ENCODE peak calls at places on chromosomes 13 and 19, in nine cellular contexts. One of them, this sample, is unnamed.

GRCh38 chr19:12198136-12198535 is 35.2 kb downstream of the ZNF136 start:
- DNase-seq in psoas muscle: no peak
- DNase-seq in HFF-Myc: no peak
- DNase-seq in activated T-helper 9 cell treated with anti-CD3 and anti-CD28 coated beads, Interleukin-2, amount 50 U/mL, for 16 hours: no peak
- DNase-seq in activated CD4-positive, alpha-beta T cell treated with anti-CD3 and anti-CD28 coated beads for 24 hours: no peak
- DNase-seq in iris pigment epithelial cell: no peak
- DNase-seq in breast epithelium: no peak
- DNase-seq in Peyer's patch: no peak
- DNase-seq in B cell: no peak
- DNase-seq in this sample: no peak

GRCh38 chr19:1837625-1838105 is 10.6 kb downstream of the REXO1 start:
- DNase-seq in breast epithelium: no peak
- DNase-seq in activated CD4-positive, alpha-beta T cell treated with anti-CD3 and anti-CD28 coated beads for 24 hours: no peak
- DNase-seq in psoas muscle: no peak
- DNase-seq in Peyer's patch: peak; percentile 81
- DNase-seq in HFF-Myc: no peak
- DNase-seq in activated T-helper 9 cell treated with anti-CD3 and anti-CD28 coated beads, Interleukin-2, amount 50 U/mL, for 16 hours: peak; percentile 48
- DNase-seq in B cell: peak; percentile 73
- DNase-seq in iris pigment epithelial cell: no peak
- DNase-seq in this sample: no peak

GRCh38 chr13:112773601-112774447 is 84.0 kb downstream of the ATP11A start:
- DNase-seq in activated CD4-positive, alpha-beta T cell treated with anti-CD3 and anti-CD28 coated beads for 24 hours: no peak
- DNase-seq in HFF-Myc: no peak
- DNase-seq in psoas muscle: no peak
- DNase-seq in B cell: no peak
- DNase-seq in activated T-helper 9 cell treated with anti-CD3 and anti-CD28 coated beads, Interleukin-2, amount 50 U/mL, for 16 hours: no peak
- DNase-seq in breast epithelium: no peak
- DNase-seq in Peyer's patch: no peak
- DNase-seq in iris pigment epithelial cell: no peak
- DNase-seq in this sample: no peak

GRCh38 chr19:23972161-23972560 is 57.5 kb downstream of the ZNF726 start:
- DNase-seq in Peyer's patch: no peak
- DNase-seq in iris pigment epithelial cell: no peak
- DNase-seq in psoas muscle: no peak
- DNase-seq in HFF-Myc: no peak
- DNase-seq in activated CD4-positive, alpha-beta T cell treated with anti-CD3 and anti-CD28 coated beads for 24 hours: no peak
- DNase-seq in B cell: no peak
- DNase-seq in activated T-helper 9 cell treated with anti-CD3 and anti-CD28 coated beads, Interleukin-2, amount 50 U/mL, for 16 hours: no peak
- DNase-seq in breast epithelium: no peak
- DNase-seq in this sample: no peak

GRCh38 chr19:16564842-16565241 is 7.4 kb downstream of the SLC35E1 start:
- DNase-seq in activated CD4-positive, alpha-beta T cell treated with anti-CD3 and anti-CD28 coated beads for 24 hours: no peak
- DNase-seq in activated T-helper 9 cell treated with anti-CD3 and anti-CD28 coated beads, Interleukin-2, amount 50 U/mL, for 16 hours: no peak
- DNase-seq in B cell: no peak
- DNase-seq in HFF-Myc: no peak
- DNase-seq in psoas muscle: no peak
- DNase-seq in iris pigment epithelial cell: no peak
- DNase-seq in Peyer's patch: no peak
- DNase-seq in breast epithelium: no peak
- DNase-seq in this sample: no peak

GRCh38 chr19:13953021-13953531 is 767 bp downstream of the DCAF15 start:
- DNase-seq in HFF-Myc: no peak
- DNase-seq in activated T-helper 9 cell treated with anti-CD3 and anti-CD28 coated beads, Interleukin-2, amount 50 U/mL, for 16 hours: no peak
- DNase-seq in activated CD4-positive, alpha-beta T cell treated with anti-CD3 and anti-CD28 coated beads for 24 hours: no peak
- DNase-seq in psoas muscle: no peak
- DNase-seq in iris pigment epithelial cell: peak; percentile 57
- DNase-seq in Peyer's patch: peak; percentile 70
- DNase-seq in B cell: no peak
- DNase-seq in breast epithelium: no peak
- DNase-seq in this sample: no peak

GRCh38 chr13:97660488-97661086 is 226.6 kb downstream of the RAP2A start:
- DNase-seq in HFF-Myc: no peak
- DNase-seq in B cell: no peak
- DNase-seq in breast epithelium: no peak
- DNase-seq in activated T-helper 9 cell treated with anti-CD3 and anti-CD28 coated beads, Interleukin-2, amount 50 U/mL, for 16 hours: no peak
- DNase-seq in Peyer's patch: no peak
- DNase-seq in iris pigment epithelial cell: no peak
- DNase-seq in activated CD4-positive, alpha-beta T cell treated with anti-CD3 and anti-CD28 coated beads for 24 hours: no peak
- DNase-seq in psoas muscle: no peak
- DNase-seq in this sample: peak; percentile 27

GRCh38 chr19:58357798-58358145 is 4.5 kb upstream of the A1BG start:
- DNase-seq in Peyer's patch: no peak
- DNase-seq in iris pigment epithelial cell: no peak
- DNase-seq in psoas muscle: no peak
- DNase-seq in HFF-Myc: no peak
- DNase-seq in activated T-helper 9 cell treated with anti-CD3 and anti-CD28 coated beads, Interleukin-2, amount 50 U/mL, for 16 hours: no peak
- DNase-seq in activated CD4-positive, alpha-beta T cell treated with anti-CD3 and anti-CD28 coated beads for 24 hours: no peak
- DNase-seq in breast epithelium: no peak
- DNase-seq in B cell: no peak
- DNase-seq in this sample: no peak

GRCh38 chr19:44725684-44726083 is 22.8 kb upstream of the BCL3 start:
- DNase-seq in psoas muscle: no peak
- DNase-seq in activated CD4-positive, alpha-beta T cell treated with anti-CD3 and anti-CD28 coated beads for 24 hours: no peak
- DNase-seq in activated T-helper 9 cell treated with anti-CD3 and anti-CD28 coated beads, Interleukin-2, amount 50 U/mL, for 16 hours: no peak
- DNase-seq in Peyer's patch: peak; percentile 73
- DNase-seq in iris pigment epithelial cell: no peak
- DNase-seq in HFF-Myc: no peak
- DNase-seq in breast epithelium: no peak
- DNase-seq in B cell: no peak
- DNase-seq in this sample: no peak

GRCh38 chr13:113981201-113981605 is 7.3 kb upstream of the C13orf46 start:
- DNase-seq in HFF-Myc: no peak
- DNase-seq in activated CD4-positive, alpha-beta T cell treated with anti-CD3 and anti-CD28 coated beads for 24 hours: no peak
- DNase-seq in B cell: no peak
- DNase-seq in activated T-helper 9 cell treated with anti-CD3 and anti-CD28 coated beads, Interleukin-2, amount 50 U/mL, for 16 hours: no peak
- DNase-seq in iris pigment epithelial cell: peak; percentile 34
- DNase-seq in breast epithelium: peak; percentile 88
- DNase-seq in Peyer's patch: peak; percentile 82
- DNase-seq in psoas muscle: peak; percentile 27
- DNase-seq in this sample: no peak

GRCh38 chr13:21225082-21225481 is 48.6 kb downstream of the MRPL57 start:
- DNase-seq in psoas muscle: no peak
- DNase-seq in activated CD4-positive, alpha-beta T cell treated with anti-CD3 and anti-CD28 coated beads for 24 hours: no peak
- DNase-seq in HFF-Myc: no peak
- DNase-seq in breast epithelium: no peak
- DNase-seq in B cell: no peak
- DNase-seq in iris pigment epithelial cell: no peak
- DNase-seq in activated T-helper 9 cell treated with anti-CD3 and anti-CD28 coated beads, Interleukin-2, amount 50 U/mL, for 16 hours: no peak
- DNase-seq in Peyer's patch: no peak
- DNase-seq in this sample: no peak

GRCh38 chr13:33639158-33639557 is 178.8 kb upstream of the RFC3 start:
- DNase-seq in HFF-Myc: no peak
- DNase-seq in Peyer's patch: no peak
- DNase-seq in breast epithelium: no peak
- DNase-seq in psoas muscle: peak; percentile 49
- DNase-seq in iris pigment epithelial cell: peak; percentile 91
- DNase-seq in activated T-helper 9 cell treated with anti-CD3 and anti-CD28 coated beads, Interleukin-2, amount 50 U/mL, for 16 hours: no peak
- DNase-seq in activated CD4-positive, alpha-beta T cell treated with anti-CD3 and anti-CD28 coated beads for 24 hours: no peak
- DNase-seq in B cell: no peak
- DNase-seq in this sample: no peak

GRCh38 chr13:48404952-48405351 is 8.0 kb downstream of the LPAR6 start:
- DNase-seq in activated T-helper 9 cell treated with anti-CD3 and anti-CD28 coated beads, Interleukin-2, amount 50 U/mL, for 16 hours: no peak
- DNase-seq in Peyer's patch: no peak
- DNase-seq in breast epithelium: no peak
- DNase-seq in B cell: no peak
- DNase-seq in psoas muscle: no peak
- DNase-seq in activated CD4-positive, alpha-beta T cell treated with anti-CD3 and anti-CD28 coated beads for 24 hours: no peak
- DNase-seq in HFF-Myc: no peak
- DNase-seq in iris pigment epithelial cell: no peak
- DNase-seq in this sample: no peak

GRCh38 chr19:16457195-16457953 is 14.4 kb downstream of the EPS15L1 start:
- DNase-seq in breast epithelium: no peak
- DNase-seq in HFF-Myc: no peak
- DNase-seq in activated T-helper 9 cell treated with anti-CD3 and anti-CD28 coated beads, Interleukin-2, amount 50 U/mL, for 16 hours: no peak
- DNase-seq in iris pigment epithelial cell: peak; percentile 42
- DNase-seq in Peyer's patch: no peak
- DNase-seq in activated CD4-positive, alpha-beta T cell treated with anti-CD3 and anti-CD28 coated beads for 24 hours: no peak
- DNase-seq in psoas muscle: peak; percentile 49
- DNase-seq in B cell: no peak
- DNase-seq in this sample: no peak

GRCh38 chr19:55304279-55304978 is 20.6 kb downstream of the BRSK1 start:
- DNase-seq in B cell: no peak
- DNase-seq in Peyer's patch: peak; percentile 61
- DNase-seq in activated T-helper 9 cell treated with anti-CD3 and anti-CD28 coated beads, Interleukin-2, amount 50 U/mL, for 16 hours: no peak
- DNase-seq in breast epithelium: no peak
- DNase-seq in activated CD4-positive, alpha-beta T cell treated with anti-CD3 and anti-CD28 coated beads for 24 hours: no peak
- DNase-seq in HFF-Myc: no peak
- DNase-seq in psoas muscle: no peak
- DNase-seq in iris pigment epithelial cell: peak; percentile 24
- DNase-seq in this sample: no peak

GRCh38 chr19:50899549-50899948 is 11.6 kb downstream of the KLK4 start:
- DNase-seq in iris pigment epithelial cell: no peak
- DNase-seq in B cell: no peak
- DNase-seq in breast epithelium: no peak
- DNase-seq in HFF-Myc: no peak
- DNase-seq in activated T-helper 9 cell treated with anti-CD3 and anti-CD28 coated beads, Interleukin-2, amount 50 U/mL, for 16 hours: no peak
- DNase-seq in Peyer's patch: no peak
- DNase-seq in psoas muscle: no peak
- DNase-seq in activated CD4-positive, alpha-beta T cell treated with anti-CD3 and anti-CD28 coated beads for 24 hours: no peak
- DNase-seq in this sample: no peak

This sample was measured in pulmonary artery endothelial cell.